ENCODE peak calls at places on chromosomes 6 and 20, in nine cellular contexts. R, U, W, Q, O, L, B, D and S are unnamed samples.

GRCh38 chr6:1015819-1016218 is 296.1 kb upstream of the FOXQ1 start:
- DNase-seq in R (no peak), U (no peak), W (peak; percentile 64), Q (no peak), O (peak; percentile 16), L (no peak), B (no peak), D (no peak), S (peak; percentile 18)

GRCh38 chr20:16475225-16475624 is 98.0 kb downstream of the KIF16B start:
- DNase-seq in R (peak; percentile 72), U (no peak), W (peak; percentile 98), Q (no peak), O (peak; percentile 66), L (peak; percentile 51), B (no peak), D (no peak), S (no peak)

GRCh38 chr6:110471966-110472365 is 4.4 kb downstream of the SLC22A16 start:
- DNase-seq in R (no peak), U (no peak), W (no peak), Q (no peak), O (no peak), L (no peak), B (no peak), D (no peak), S (no peak)

GRCh38 chr6:155389130-155389529 is 66.5 kb downstream of the NOX3 start:
- DNase-seq in R (peak; percentile 43), U (no peak), W (no peak), Q (no peak), O (no peak), L (no peak), B (no peak), D (no peak), S (no peak)

GRCh38 chr6:105688573-105688972 is 285.7 kb upstream of the PREP start:
- DNase-seq in R (no peak), U (no peak), W (no peak), Q (no peak), O (no peak), L (no peak), B (no peak), D (no peak), S (no peak)

GRCh38 chr20:58184063-58184462 is 44.4 kb downstream of the ANKRD60 start:
- DNase-seq in R (no peak), U (no peak), W (no peak), Q (no peak), O (no peak), L (no peak), B (no peak), D (no peak), S (no peak)

GRCh38 chr6:160462116-160462515 is 113.9 kb downstream of the SLC22A3 start:
- DNase-seq in R (no peak), U (no peak), W (no peak), Q (no peak), O (no peak), L (no peak), B (no peak), D (no peak), S (no peak)

GRCh38 chr6:36083446-36083845 is 46.9 kb upstream of the MAPK13 start:
- DNase-seq in R (no peak), U (no peak), W (no peak), Q (no peak), O (no peak), L (no peak), B (no peak), D (peak; percentile 56), S (no peak)

GRCh38 chr6:153767127-153767526 is 271.9 kb upstream of the OPRM1 start:
- DNase-seq in R (no peak), U (no peak), W (peak; percentile 35), Q (no peak), O (no peak), L (no peak), B (no peak), D (no peak), S (no peak)

GRCh38 chr6:123802697-123803455 is 789 bp upstream of the NKAIN2 start:
- DNase-seq in R (peak; percentile 54), U (peak; percentile 75), W (peak; percentile 57), Q (peak; percentile 89), O (peak; percentile 82), L (peak; percentile 71), B (peak; percentile 79), D (peak; percentile 91), S (peak; percentile 91)

GRCh38 chr6:87164004-87164403 is 8.6 kb downstream of the ZNF292 start:
- DNase-seq in R (peak; percentile 11), U (no peak), W (no peak), Q (no peak), O (peak; percentile 23), L (no peak), B (no peak), D (no peak), S (no peak)

GRCh38 chr20:43982886-43983285 is 68.2 kb downstream of the TOX2 start:
- DNase-seq in R (no peak), U (no peak), W (no peak), Q (no peak), O (no peak), L (no peak), B (no peak), D (no peak), S (no peak)

GRCh38 chr20:59958626-59959025 is 403 bp downstream of the CDH26 start:
- DNase-seq in R (no peak), U (no peak), W (no peak), Q (peak; percentile 49), O (no peak), L (no peak), B (no peak), D (no peak), S (peak; percentile 21)

DNA sequence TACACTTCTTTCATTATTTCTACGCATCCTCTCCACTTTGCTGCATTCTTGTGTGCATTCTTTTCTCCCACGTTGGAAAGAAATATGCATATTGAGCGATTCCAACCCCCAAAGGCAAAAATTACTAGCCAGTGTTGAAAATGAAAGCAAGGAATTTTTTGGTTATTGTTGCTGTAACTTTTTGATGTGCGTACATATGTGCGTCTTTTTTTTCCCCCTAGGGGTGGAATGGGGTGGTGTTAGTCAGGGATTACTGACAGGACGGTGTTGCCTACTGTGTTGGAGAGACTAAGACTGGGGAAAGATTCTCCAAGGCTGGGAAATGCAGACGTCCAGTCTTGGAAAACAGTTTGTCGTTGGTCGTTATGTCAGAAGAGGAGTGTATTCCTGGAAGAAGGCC is 44.2 kb upstream of the ESR1 start:
- DNase-seq in R (peak; percentile 21), U (peak; percentile 70), W (peak; percentile 15), Q (no peak), O (peak; percentile 13), L (peak; percentile 69), B (peak; percentile 6), D (peak; percentile 4), S (peak; percentile 34)
- H3K27ac ChIP-seq in R (no peak overlapping the region), U (peak overlapping the region; percentile 71), W (no peak overlapping the region), Q (no peak overlapping the region), O (no peak overlapping the region), L (peak overlapping the region; percentile 27), B (no peak overlapping the region), D (no peak overlapping the region), S (no peak overlapping the region)

GRCh38 chr6:15320683-15321082 is 74.8 kb downstream of the JARID2 start:
- DNase-seq in R (peak; percentile 54), U (peak; percentile 27), W (no peak), Q (no peak), O (peak; percentile 53), L (peak; percentile 13), B (no peak), D (no peak), S (no peak)
- H3K4me2 ChIP-seq in R (no peak overlapping the region), U (no peak overlapping the region), W (no peak overlapping the region), Q (no peak overlapping the region), O (no peak overlapping the region), L (no peak overlapping the region), B (no peak overlapping the region), D (no peak overlapping the region), S (no peak overlapping the region)

GRCh38 chr20:47352332-47353223 is 3.9 kb downstream of the ZMYND8 start:
- DNase-seq in R (no peak), U (peak; percentile 42), W (no peak), Q (no peak), O (no peak), L (peak; percentile 48), B (peak; percentile 36), D (peak; percentile 89), S (peak; percentile 69)

GRCh38 chr20:47353224-47353696 is 3.2 kb downstream of the ZMYND8 start:
- DNase-seq in R (no peak), U (no peak), W (no peak), Q (no peak), O (no peak), L (no peak), B (no peak), D (no peak), S (no peak)

GRCh38 chr20:47354710-47355488 is 1.6 kb downstream of the ZMYND8 start:
- DNase-seq in R (peak; percentile 71), U (peak; percentile 24), W (peak; percentile 70), Q (no peak), O (no peak), L (peak; percentile 70), B (no peak), D (no peak), S (no peak)

GRCh38 chr20:47354388-47354709 is 2.1 kb downstream of the ZMYND8 start:
- DNase-seq in R (no peak), U (no peak), W (no peak), Q (no peak), O (no peak), L (no peak), B (no peak), D (no peak), S (no peak)

GRCh38 chr20:47353697-47354387 is 2.7 kb downstream of the ZMYND8 start:
- DNase-seq in R (no peak), U (no peak), W (no peak), Q (no peak), O (peak; percentile 57), L (no peak), B (no peak), D (no peak), S (no peak)
- H3K4me1 ChIP-seq in R (peaks cover 71% of the 10 kb centered on the region), U (peaks cover 96% of the 10 kb centered on the region), W (peaks cover 80% of the 10 kb centered on the region), Q (peaks cover 50% of the 10 kb centered on the region), O (peaks cover 66% of the 10 kb centered on the region), L (peaks cover 81% of the 10 kb centered on the region), B (peaks cover 77% of the 10 kb centered on the region), D (peaks cover 60% of the 10 kb centered on the region), S (peaks cover 98% of the 10 kb centered on the region)

GRCh38 chr20:6705106-6705766 is 62.2 kb upstream of the BMP2 start:
- DNase-seq in R (no peak), U (no peak), W (no peak), Q (no peak), O (no peak), L (peak; percentile 22), B (no peak), D (peak; percentile 78), S (no peak)

GRCh38 chr20:6709865-6710595 is 57.5 kb upstream of the BMP2 start:
- DNase-seq in R (peak; percentile 54), U (no peak), W (peak; percentile 24), Q (no peak), O (no peak), L (peak; percentile 24), B (no peak), D (peak; percentile 96), S (no peak)

GRCh38 chr20:6705920-6706500 is 61.5 kb upstream of the BMP2 start:
- DNase-seq in R (no peak), U (no peak), W (no peak), Q (no peak), O (no peak), L (peak; percentile 62), B (no peak), D (no peak), S (no peak)

GRCh38 chr20:6708010-6708409 is 59.5 kb upstream of the BMP2 start:
- DNase-seq in R (peak; percentile 84), U (peak; percentile 84), W (no peak), Q (no peak), O (peak; percentile 80), L (peak; percentile 76), B (no peak), D (peak; percentile 86), S (peak; percentile 41)

GRCh38 chr20:6707231-6707870 is 60.1 kb upstream of the BMP2 start:
- DNase-seq in R (no peak), U (no peak), W (no peak), Q (no peak), O (no peak), L (peak; percentile 28), B (no peak), D (peak; percentile 80), S (no peak)
- H3K27ac ChIP-seq in R (no peak overlapping the region), U (peak overlapping the region; percentile 40), W (no peak overlapping the region), Q (no peak overlapping the region), O (peak overlapping the region; percentile 29), L (peak overlapping the region; percentile 94), B (no peak overlapping the region), D (peak overlapping the region; percentile 73), S (no peak overlapping the region)